ENCODE peak calls at places on chromosomes 5 and 9, in seven cellular contexts. W is HCT116, L is SK-N-SH, E is PC-3, J is hepatocyte, G is GM23338, P is GM23248. Y is an unnamed sample.

GRCh38 chr9:120983259-120983837 is 56.8 kb upstream of the TRAF1 start:
- DNase-seq in E (no peak), J (no peak), W (no peak), P (no peak), L (no peak), G (no peak), Y (no peak)

GRCh38 chr9:78115073-78115472 is 83.5 kb upstream of the GNAQ start:
- DNase-seq in E (peak; percentile 16), P (peak; percentile 19), W (no peak), J (no peak), G (peak; percentile 80), L (peak; percentile 12), Y (peak; percentile 77)

GRCh38 chr9:98191615-98192502 is 578 bp downstream of the CORO2A start:
- DNase-seq in E (peak; percentile 9), P (peak; percentile 39), W (no peak), J (peak; percentile 69), G (peak; percentile 60), L (peak; percentile 77), Y (peak; percentile 26)

GRCh38 chr5:134965271-134965825 is 2.4 kb upstream of the CATSPER3 start:
- DNase-seq in W (no peak), J (no peak), G (no peak), P (no peak), E (no peak), L (no peak), Y (no peak)

GRCh38 chr5:180642181-180643140 is 6.9 kb downstream of the FLT4 start:
- DNase-seq in L (peak; percentile 12), G (no peak), J (no peak), W (no peak), E (no peak), P (no peak), Y (no peak)

GRCh38 chr9:19998153-19998552 is 209.3 kb upstream of the SLC24A2 start:
- DNase-seq in P (peak; percentile 28), L (no peak), W (peak; percentile 12), G (no peak), J (no peak), E (peak; percentile 31), Y (peak; percentile 41)

GRCh38 chr9:35689601-35690446 is at the start of gene TPM2:
- DNase-seq in P (peak; percentile 90), L (peak; percentile 73), J (peak; percentile 60), G (peak; percentile 86), E (no peak), W (peak; percentile 33), Y (no peak)

GRCh38 chr5:7872517-7873149 is 3.7 kb downstream of the MTRR start:
- DNase-seq in J (no peak), L (no peak), W (no peak), G (no peak), P (peak; percentile 47), E (no peak), Y (no peak)

GRCh38 chr9:136124976-136125692 is 6.5 kb upstream of the TMEM250 start:
- DNase-seq in L (no peak), P (no peak), G (no peak), J (no peak), W (no peak), E (no peak), Y (no peak)

GRCh38 chr9:118522093-118523028 is 818.2 kb downstream of the TLR4 start:
- DNase-seq in P (peak; percentile 78), E (no peak), G (peak; percentile 90), W (no peak), L (peak; percentile 48), J (peak; percentile 74), Y (peak; percentile 47)

GRCh38 chr9:113548221-113549041 is 84.9 kb downstream of the RGS3 start:
- DNase-seq in P (peak; percentile 55), E (no peak), W (no peak), L (no peak), G (peak; percentile 18), J (peak; percentile 84), Y (peak; percentile 22)

GRCh38 chr5:154740957-154741356 is 14.2 kb upstream of the LARP1 start:
- DNase-seq in J (no peak), E (no peak), G (no peak), L (peak; percentile 78), W (no peak), P (peak; percentile 87), Y (no peak)

GRCh38 chr5:82274343-82275266 is 3.5 kb downstream of the RPS23 start:
- DNase-seq in E (no peak), G (peak; percentile 90), J (no peak), P (no peak), W (no peak), L (peak; percentile 34), Y (no peak)

GRCh38 chr5:171437286-171437821 is 17.9 kb downstream of the FGF18 start:
- DNase-seq in E (no peak), L (peak; percentile 56), J (no peak), W (no peak), P (no peak), G (peak; percentile 71), Y (no peak)

GRCh38 chr9:101999441-101999840 is 261.0 kb upstream of the GRIN3A start:
- DNase-seq in P (no peak), W (no peak), E (no peak), L (no peak), G (no peak), J (no peak), Y (no peak)

GRCh38 chr9:37464006-37464405 is 1.2 kb downstream of the ZBTB5 start:
- DNase-seq in G (no peak), L (no peak), W (no peak), P (peak; percentile 57), J (no peak), E (no peak), Y (no peak)

GRCh38 chr9:91360551-91361293 is 996 bp downstream of the AUH start:
- DNase-seq in J (peak; percentile 12), P (peak; percentile 29), E (no peak), W (no peak), G (peak; percentile 85), L (no peak), Y (peak; percentile 27)

GRCh38 chr9:21114311-21114710 is 27.3 kb downstream of the IFNW1 start:
- DNase-seq in L (no peak), E (no peak), W (no peak), G (no peak), J (no peak), P (no peak), Y (no peak)

GRCh38 chr9:124855944-124856773 is 2.9 kb downstream of the WDR38 start:
- DNase-seq in E (peak; percentile 49), J (no peak), G (peak; percentile 84), L (peak; percentile 73), W (peak; percentile 40), P (peak; percentile 54), Y (peak; percentile 51)

GRCh38 chr5:144088211-144088965 is 82.1 kb downstream of the YIPF5 start:
- DNase-seq in L (no peak), J (no peak), W (no peak), G (no peak), E (no peak), P (peak; percentile 49), Y (no peak)

GRCh38 chr5:139684881-139685749 is 37.0 kb downstream of the CXXC5 start:
- DNase-seq in E (no peak), P (no peak), W (no peak), L (peak; percentile 76), G (peak; percentile 43), J (no peak), Y (no peak)
- H3K27ac ChIP-seq in E (no peak overlapping the region), P (no peak overlapping the region), W (peak overlapping the region; percentile 8), L (no peak overlapping the region), G (no peak overlapping the region), J (no peak overlapping the region), Y (peak overlapping the region; percentile 90)

DNA sequence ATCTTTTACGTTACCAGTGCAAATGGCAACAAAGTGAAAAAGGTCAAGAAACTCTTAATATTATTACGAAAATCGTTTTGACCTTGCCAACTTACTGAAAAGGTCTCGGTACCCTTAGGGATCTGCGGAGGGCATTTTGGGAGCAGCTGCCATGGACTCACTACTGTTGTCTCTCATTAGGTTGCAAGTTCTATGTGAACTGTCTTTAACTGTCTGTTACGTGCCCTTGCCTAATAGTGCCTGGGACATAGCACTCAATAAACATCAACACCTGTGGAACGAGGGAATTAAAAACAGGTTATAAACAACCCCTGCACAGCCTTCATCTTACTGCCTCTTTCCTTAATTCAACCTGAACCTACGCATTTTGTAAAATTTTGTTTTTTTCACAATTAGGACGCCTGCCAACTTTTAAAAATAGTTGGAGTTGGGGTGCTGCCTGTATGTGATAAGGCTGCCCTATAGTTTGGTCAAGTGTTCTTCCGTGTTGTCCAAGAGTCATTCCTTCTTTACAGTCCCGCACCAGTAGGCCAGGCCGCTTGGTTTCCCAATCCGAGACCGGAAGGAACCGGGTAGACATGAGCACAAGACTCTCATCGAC is 527 bp upstream of the SREK1 start:
- DNase-seq in J (no peak), L (no peak), G (no peak), E (no peak), P (no peak), W (no peak), Y (no peak)
- TF ChIP-seq EZH2phosphoT487 in J (no peak), L (no peak), G (no peak), E (no peak), P (no peak), W (no peak), Y (no peak)

GRCh38 chr5:145470382-145470979 is 364.7 kb downstream of the PRELID2 start:
- DNase-seq in L (no peak), E (no peak), J (no peak), W (no peak), P (no peak), G (no peak), Y (no peak)
- H3K4me2 ChIP-seq in L (no peak overlapping the region), E (no peak overlapping the region), J (no peak overlapping the region), W (no peak overlapping the region), P (no peak overlapping the region), G (no peak overlapping the region), Y (no peak overlapping the region)

GRCh38 chr5:172904312-172904642 is 54.9 kb upstream of the RPL26L1 start:
- DNase-seq in W (no peak), J (no peak), P (no peak), G (no peak), E (no peak), L (no peak), Y (no peak)

GRCh38 chr5:172905346-172905756 is 53.9 kb upstream of the RPL26L1 start:
- DNase-seq in P (no peak), W (no peak), E (no peak), L (no peak), G (no peak), J (no peak), Y (no peak)

GRCh38 chr5:172903790-172904189 is 55.4 kb upstream of the RPL26L1 start:
- DNase-seq in E (peak; percentile 94), J (peak; percentile 88), W (peak; percentile 7), P (peak; percentile 99), L (peak; percentile 39), G (no peak), Y (no peak)

GRCh38 chr5:172905771-172906170 is 53.5 kb upstream of the RPL26L1 start:
- DNase-seq in L (no peak), E (no peak), P (no peak), J (no peak), G (peak; percentile 30), W (no peak), Y (no peak)

DNA sequence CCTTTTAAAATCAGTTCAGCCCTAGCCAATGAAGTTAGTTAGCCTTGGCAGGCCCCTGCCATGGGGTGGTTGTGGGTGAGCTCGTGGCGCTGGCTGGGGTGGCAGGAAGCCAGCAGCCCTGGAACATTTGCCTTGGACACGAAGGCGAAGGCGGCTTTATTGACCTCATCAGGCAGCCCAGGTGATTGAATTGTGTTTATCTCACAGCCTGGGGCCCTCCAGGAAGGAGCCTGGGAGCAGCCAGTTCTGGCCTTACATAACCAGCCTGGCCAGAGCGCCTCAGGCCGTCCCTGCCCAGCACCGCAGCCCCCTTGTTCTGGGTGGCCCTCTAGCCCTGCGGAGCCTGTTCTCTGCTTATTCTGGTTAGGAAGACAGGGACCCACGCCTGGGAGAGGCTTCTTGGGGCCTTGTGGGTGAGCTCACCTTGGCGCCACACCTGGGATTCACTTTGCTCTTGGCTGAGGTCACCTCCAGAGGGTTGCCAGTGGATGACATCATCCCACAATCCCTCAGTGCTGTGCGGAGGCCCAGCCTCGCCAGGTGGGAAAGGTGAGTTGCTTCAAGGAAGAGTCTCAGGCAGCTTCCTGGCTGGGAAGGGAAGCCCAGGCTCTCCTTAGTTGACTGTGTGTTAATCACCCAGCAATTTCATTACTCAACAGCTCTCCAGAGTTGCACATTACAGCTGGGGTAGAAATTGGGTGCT is 54.4 kb upstream of the RPL26L1 start:
- DNase-seq in J (peak; percentile 90), W (peak; percentile 48), L (peak; percentile 58), P (peak; percentile 85), G (peak; percentile 17), E (peak; percentile 97), Y (no peak)
- H3K27ac ChIP-seq in J (peak overlapping the region; percentile 99), W (peak overlapping the region; percentile 23), L (peak overlapping the region; percentile 100), P (peak overlapping the region; percentile 99), G (no peak overlapping the region), E (peak overlapping the region; percentile 96), Y (no peak overlapping the region)

Y was measured in OCI-LY7.